ENCODE peak calls at places on chromosome 4, in nine cellular contexts. One of them, this sample, is unnamed.

GRCh38 chr4:15714616-15715015 is 11.8 kb downstream of the BST1 start:
- DNase-seq in SK-N-SH: no peak
- DNase-seq in heart right ventricle: peak; percentile 42
- DNase-seq in A673: peak; percentile 53
- DNase-seq in RWPE2: no peak
- DNase-seq in sigmoid colon: no peak
- DNase-seq in IMR-90: peak; percentile 42
- DNase-seq in uterus: no peak
- DNase-seq in left ventricle myocardium inferior: no peak
- DNase-seq in this sample: no peak

GRCh38 chr4:135735543-135735942 is 1534.0 kb upstream of the PABPC4L start:
- DNase-seq in SK-N-SH: no peak
- DNase-seq in heart right ventricle: no peak
- DNase-seq in A673: no peak
- DNase-seq in RWPE2: no peak
- DNase-seq in sigmoid colon: no peak
- DNase-seq in IMR-90: no peak
- DNase-seq in uterus: no peak
- DNase-seq in left ventricle myocardium inferior: no peak
- DNase-seq in this sample: no peak

GRCh38 chr4:177320721-177321120 is 11.0 kb downstream of the NEIL3 start:
- DNase-seq in SK-N-SH: no peak
- DNase-seq in heart right ventricle: no peak
- DNase-seq in A673: no peak
- DNase-seq in RWPE2: no peak
- DNase-seq in sigmoid colon: no peak
- DNase-seq in IMR-90: no peak
- DNase-seq in uterus: no peak
- DNase-seq in left ventricle myocardium inferior: no peak
- DNase-seq in this sample: no peak

GRCh38 chr4:1485280-1485679 is 79.0 kb upstream of the NKX1-1 start:
- DNase-seq in SK-N-SH: no peak
- DNase-seq in heart right ventricle: no peak
- DNase-seq in A673: no peak
- DNase-seq in RWPE2: no peak
- DNase-seq in sigmoid colon: no peak
- DNase-seq in IMR-90: no peak
- DNase-seq in uterus: no peak
- DNase-seq in left ventricle myocardium inferior: no peak
- DNase-seq in this sample: no peak

GRCh38 chr4:112348488-112349158 is 51.5 kb downstream of the ALPK1 start:
- DNase-seq in SK-N-SH: peak; percentile 57
- DNase-seq in heart right ventricle: peak; percentile 84
- DNase-seq in A673: peak; percentile 63
- DNase-seq in RWPE2: no peak
- DNase-seq in sigmoid colon: no peak
- DNase-seq in IMR-90: peak; percentile 84
- DNase-seq in uterus: no peak
- DNase-seq in left ventricle myocardium inferior: peak; percentile 84
- DNase-seq in this sample: peak; percentile 24

GRCh38 chr4:54587107-54587506 is 70.7 kb upstream of the KIT start:
- DNase-seq in SK-N-SH: no peak
- DNase-seq in heart right ventricle: no peak
- DNase-seq in A673: no peak
- DNase-seq in RWPE2: no peak
- DNase-seq in sigmoid colon: no peak
- DNase-seq in IMR-90: no peak
- DNase-seq in uterus: no peak
- DNase-seq in left ventricle myocardium inferior: no peak
- DNase-seq in this sample: no peak

GRCh38 chr4:73409012-73409862 is 5.2 kb downstream of the ALB start:
- DNase-seq in SK-N-SH: no peak
- DNase-seq in heart right ventricle: no peak
- DNase-seq in A673: no peak
- DNase-seq in RWPE2: no peak
- DNase-seq in sigmoid colon: no peak
- DNase-seq in IMR-90: no peak
- DNase-seq in uterus: no peak
- DNase-seq in left ventricle myocardium inferior: no peak
- DNase-seq in this sample: no peak

GRCh38 chr4:155008389-155008788 is 200.0 kb upstream of the NPY2R start:
- DNase-seq in SK-N-SH: no peak
- DNase-seq in heart right ventricle: no peak
- DNase-seq in A673: peak; percentile 48
- DNase-seq in RWPE2: no peak
- DNase-seq in sigmoid colon: no peak
- DNase-seq in IMR-90: no peak
- DNase-seq in uterus: no peak
- DNase-seq in left ventricle myocardium inferior: no peak
- DNase-seq in this sample: no peak

GRCh38 chr4:115110191-115111166 is 2.9 kb downstream of the NDST4 start:
- DNase-seq in SK-N-SH: no peak
- DNase-seq in heart right ventricle: no peak
- DNase-seq in A673: peak; percentile 81
- DNase-seq in RWPE2: no peak
- DNase-seq in sigmoid colon: no peak
- DNase-seq in IMR-90: no peak
- DNase-seq in uterus: no peak
- DNase-seq in left ventricle myocardium inferior: no peak
- DNase-seq in this sample: no peak

GRCh38 chr4:115108850-115109249 is 4.6 kb downstream of the NDST4 start:
- DNase-seq in SK-N-SH: no peak
- DNase-seq in heart right ventricle: no peak
- DNase-seq in A673: no peak
- DNase-seq in RWPE2: no peak
- DNase-seq in sigmoid colon: no peak
- DNase-seq in IMR-90: no peak
- DNase-seq in uterus: no peak
- DNase-seq in left ventricle myocardium inferior: no peak
- DNase-seq in this sample: no peak

DNA sequence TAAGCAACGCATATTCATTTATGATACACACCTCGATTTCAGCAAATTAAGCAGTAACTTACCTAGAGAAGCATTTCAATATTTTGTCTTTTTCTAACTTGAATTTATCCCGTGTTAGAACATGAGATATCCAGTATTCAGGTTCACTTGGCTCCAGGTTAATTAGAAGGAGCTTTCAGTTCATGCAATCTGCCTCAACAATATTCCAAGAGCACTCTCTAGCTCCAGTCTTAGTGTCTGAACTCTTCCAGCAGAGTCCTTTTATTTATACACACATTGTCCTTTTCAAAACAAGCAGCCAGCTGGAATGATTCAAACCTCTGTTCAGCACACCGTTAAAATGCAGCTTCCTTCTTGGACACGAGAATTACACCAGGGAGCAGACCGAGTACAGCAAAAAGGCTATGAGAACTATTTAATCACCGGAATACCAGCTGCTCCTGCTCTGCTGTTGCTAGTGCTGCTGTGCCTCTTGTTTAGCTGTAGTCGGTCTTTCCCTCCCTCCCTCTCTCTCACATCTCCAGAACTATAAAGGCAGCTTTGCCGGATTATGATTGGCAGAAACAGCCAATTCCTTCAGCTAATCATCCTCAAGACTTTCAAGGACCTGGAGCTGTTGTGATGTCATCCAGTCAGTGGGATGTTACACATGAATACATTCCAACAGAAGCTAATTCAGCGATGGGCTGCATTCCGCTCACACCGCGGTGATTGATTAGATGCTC is at the start of gene NDST4:
- DNase-seq in SK-N-SH: no peak
- DNase-seq in heart right ventricle: no peak
- DNase-seq in A673: peak; percentile 98
- DNase-seq in RWPE2: no peak
- DNase-seq in sigmoid colon: no peak
- DNase-seq in IMR-90: no peak
- DNase-seq in uterus: no peak
- DNase-seq in left ventricle myocardium inferior: no peak
- DNase-seq in this sample: no peak
- H3K4me3 ChIP-seq in SK-N-SH: no peak within 1 kb of the TSS
- H3K4me3 ChIP-seq in heart right ventricle: no peak within 1 kb of the TSS
- H3K4me3 ChIP-seq in A673: peak within 1 kb of the TSS; percentile 56
- H3K4me3 ChIP-seq in RWPE2: no peak within 1 kb of the TSS
- H3K4me3 ChIP-seq in sigmoid colon: no peak within 1 kb of the TSS
- H3K4me3 ChIP-seq in IMR-90: no peak within 1 kb of the TSS
- H3K4me3 ChIP-seq in uterus: peak within 1 kb of the TSS; percentile 17
- H3K4me3 ChIP-seq in left ventricle myocardium inferior: peak within 1 kb of the TSS; percentile 20
- H3K4me3 ChIP-seq in this sample: no peak within 1 kb of the TSS

GRCh38 chr4:13527983-13528822 is 16.1 kb downstream of the NKX3-2 start:
- DNase-seq in SK-N-SH: peak; percentile 42
- DNase-seq in heart right ventricle: no peak
- DNase-seq in A673: peak; percentile 22
- DNase-seq in RWPE2: no peak
- DNase-seq in sigmoid colon: peak; percentile 68
- DNase-seq in IMR-90: no peak
- DNase-seq in uterus: no peak
- DNase-seq in left ventricle myocardium inferior: no peak
- DNase-seq in this sample: no peak

GRCh38 chr4:13528823-13529129 is 15.5 kb downstream of the NKX3-2 start:
- DNase-seq in SK-N-SH: peak; percentile 27
- DNase-seq in heart right ventricle: no peak
- DNase-seq in A673: no peak
- DNase-seq in RWPE2: no peak
- DNase-seq in sigmoid colon: no peak
- DNase-seq in IMR-90: no peak
- DNase-seq in uterus: no peak
- DNase-seq in left ventricle myocardium inferior: no peak
- DNase-seq in this sample: no peak

GRCh38 chr4:13530823-13531608 is 13.3 kb downstream of the NKX3-2 start:
- DNase-seq in SK-N-SH: peak; percentile 22
- DNase-seq in heart right ventricle: no peak
- DNase-seq in A673: no peak
- DNase-seq in RWPE2: no peak
- DNase-seq in sigmoid colon: peak; percentile 49
- DNase-seq in IMR-90: no peak
- DNase-seq in uterus: no peak
- DNase-seq in left ventricle myocardium inferior: no peak
- DNase-seq in this sample: no peak

GRCh38 chr4:13527192-13527982 is 16.9 kb downstream of the NKX3-2 start:
- DNase-seq in SK-N-SH: peak; percentile 32
- DNase-seq in heart right ventricle: no peak
- DNase-seq in A673: no peak
- DNase-seq in RWPE2: no peak
- DNase-seq in sigmoid colon: peak; percentile 54
- DNase-seq in IMR-90: no peak
- DNase-seq in uterus: no peak
- DNase-seq in left ventricle myocardium inferior: no peak
- DNase-seq in this sample: no peak

DNA sequence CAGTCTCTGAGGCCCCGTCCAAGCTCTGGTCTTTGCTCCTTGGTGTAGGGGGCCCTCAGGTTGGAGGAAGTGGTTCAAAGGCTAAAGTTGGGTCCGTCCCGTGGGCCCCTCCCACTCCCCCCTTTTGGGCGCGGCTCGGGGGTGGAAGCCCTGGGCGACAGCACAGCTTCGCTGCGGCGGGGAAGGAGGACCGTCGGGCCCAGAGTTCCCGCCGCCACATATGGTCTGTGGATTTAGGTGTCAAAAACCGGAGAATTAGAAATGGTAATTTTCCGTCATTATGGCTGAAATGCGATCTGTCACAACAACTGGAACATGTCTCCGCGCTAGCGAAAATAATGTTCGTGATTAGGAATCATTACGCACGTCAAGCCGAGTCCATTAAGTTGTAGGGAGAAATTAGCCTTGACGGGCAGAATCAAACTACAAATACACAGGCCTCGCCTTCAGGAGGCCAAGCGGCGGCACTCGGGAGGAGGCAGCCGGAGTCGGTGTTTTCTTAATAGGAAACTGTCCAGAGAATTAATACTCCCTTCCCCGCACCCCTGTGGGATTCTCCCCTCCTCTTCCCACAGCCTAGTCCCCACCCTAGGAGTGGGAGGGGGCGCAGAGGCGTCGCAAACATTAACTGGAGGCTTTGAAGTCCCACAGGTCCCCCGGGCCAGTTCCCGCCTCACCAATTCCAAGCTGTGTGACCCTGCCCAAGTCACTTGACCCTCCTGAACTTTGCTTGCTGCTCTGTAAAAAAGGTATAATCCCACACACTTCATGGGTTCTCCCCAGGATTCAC is 15.0 kb downstream of the NKX3-2 start:
- DNase-seq in SK-N-SH: peak; percentile 30
- DNase-seq in heart right ventricle: no peak
- DNase-seq in A673: no peak
- DNase-seq in RWPE2: no peak
- DNase-seq in sigmoid colon: peak; percentile 48
- DNase-seq in IMR-90: no peak
- DNase-seq in uterus: no peak
- DNase-seq in left ventricle myocardium inferior: no peak
- DNase-seq in this sample: no peak
- H3K4me1 ChIP-seq in SK-N-SH: no peaks in the 10 kb centered on the region
- H3K4me1 ChIP-seq in heart right ventricle: peaks cover 31% of the 10 kb centered on the region
- H3K4me1 ChIP-seq in A673: peaks cover 7% of the 10 kb centered on the region
- H3K4me1 ChIP-seq in RWPE2: no peaks in the 10 kb centered on the region
- H3K4me1 ChIP-seq in sigmoid colon: no peaks in the 10 kb centered on the region
- H3K4me1 ChIP-seq in IMR-90: no peaks in the 10 kb centered on the region
- H3K4me1 ChIP-seq in uterus: no peaks in the 10 kb centered on the region
- H3K4me1 ChIP-seq in left ventricle myocardium inferior: peaks cover 15% of the 10 kb centered on the region
- H3K4me1 ChIP-seq in this sample: no peaks in the 10 kb centered on the region

GRCh38 chr4:145132521-145133098 is 34.5 kb downstream of the ABCE1 start:
- DNase-seq in SK-N-SH: no peak
- DNase-seq in heart right ventricle: peak; percentile 7
- DNase-seq in A673: peak; percentile 10
- DNase-seq in RWPE2: no peak
- DNase-seq in sigmoid colon: no peak
- DNase-seq in IMR-90: peak; percentile 26
- DNase-seq in uterus: no peak
- DNase-seq in left ventricle myocardium inferior: no peak
- DNase-seq in this sample: no peak
- H3K27ac ChIP-seq in SK-N-SH: peak overlapping the region; percentile 73
- H3K27ac ChIP-seq in heart right ventricle: no peak overlapping the region
- H3K27ac ChIP-seq in A673: no peak overlapping the region
- H3K27ac ChIP-seq in RWPE2: no peak overlapping the region
- H3K27ac ChIP-seq in sigmoid colon: no peak overlapping the region
- H3K27ac ChIP-seq in IMR-90: no peak overlapping the region
- H3K27ac ChIP-seq in uterus: no peak overlapping the region
- H3K27ac ChIP-seq in left ventricle myocardium inferior: no peak overlapping the region
- H3K27ac ChIP-seq in this sample: no peak overlapping the region

GRCh38 chr4:151417766-151418376 is 8.9 kb downstream of the FHIP1A start:
- DNase-seq in SK-N-SH: no peak
- DNase-seq in heart right ventricle: no peak
- DNase-seq in A673: no peak
- DNase-seq in RWPE2: no peak
- DNase-seq in sigmoid colon: no peak
- DNase-seq in IMR-90: no peak
- DNase-seq in uterus: no peak
- DNase-seq in left ventricle myocardium inferior: no peak
- DNase-seq in this sample: no peak

GRCh38 chr4:151418856-151419255 is 9.9 kb downstream of the FHIP1A start:
- DNase-seq in SK-N-SH: no peak
- DNase-seq in heart right ventricle: no peak
- DNase-seq in A673: no peak
- DNase-seq in RWPE2: no peak
- DNase-seq in sigmoid colon: no peak
- DNase-seq in IMR-90: no peak
- DNase-seq in uterus: no peak
- DNase-seq in left ventricle myocardium inferior: no peak
- DNase-seq in this sample: no peak

GRCh38 chr4:151417164-151417571 is 8.2 kb downstream of the FHIP1A start:
- DNase-seq in SK-N-SH: no peak
- DNase-seq in heart right ventricle: no peak
- DNase-seq in A673: peak; percentile 11
- DNase-seq in RWPE2: peak; percentile 68
- DNase-seq in sigmoid colon: no peak
- DNase-seq in IMR-90: no peak
- DNase-seq in uterus: no peak
- DNase-seq in left ventricle myocardium inferior: no peak
- DNase-seq in this sample: no peak

GRCh38 chr4:151418385-151418784 is 9.4 kb downstream of the FHIP1A start:
- DNase-seq in SK-N-SH: no peak
- DNase-seq in heart right ventricle: no peak
- DNase-seq in A673: no peak
- DNase-seq in RWPE2: no peak
- DNase-seq in sigmoid colon: no peak
- DNase-seq in IMR-90: peak; percentile 84
- DNase-seq in uterus: no peak
- DNase-seq in left ventricle myocardium inferior: no peak
- DNase-seq in this sample: no peak

DNA sequence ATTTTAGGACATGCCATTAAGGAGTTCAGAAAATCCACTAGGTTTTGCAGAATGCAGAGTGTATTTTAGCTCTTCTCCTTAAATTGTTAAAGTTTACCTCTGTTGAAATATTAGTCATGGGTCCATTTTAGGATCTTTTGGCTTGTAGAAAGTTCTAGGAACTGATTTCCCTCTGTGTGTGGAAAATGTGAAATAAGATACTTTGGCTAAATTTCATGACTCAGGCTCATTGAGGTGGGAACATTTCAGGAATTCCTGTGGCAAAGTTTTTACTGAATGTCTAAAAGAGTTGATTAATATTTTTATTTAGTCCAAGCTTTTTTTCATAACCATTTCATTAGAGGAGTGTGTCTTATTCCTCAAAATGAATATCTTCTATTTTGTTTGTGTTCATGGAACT is 7.0 kb downstream of the FHIP1A start:
- DNase-seq in SK-N-SH: no peak
- DNase-seq in heart right ventricle: no peak
- DNase-seq in A673: no peak
- DNase-seq in RWPE2: no peak
- DNase-seq in sigmoid colon: no peak
- DNase-seq in IMR-90: peak; percentile 50
- DNase-seq in uterus: no peak
- DNase-seq in left ventricle myocardium inferior: no peak
- DNase-seq in this sample: peak; percentile 32
- H3K4me3 ChIP-seq in SK-N-SH: no peak overlapping the region
- H3K4me3 ChIP-seq in heart right ventricle: no peak overlapping the region
- H3K4me3 ChIP-seq in A673: no peak overlapping the region
- H3K4me3 ChIP-seq in RWPE2: no peak overlapping the region
- H3K4me3 ChIP-seq in sigmoid colon: no peak overlapping the region
- H3K4me3 ChIP-seq in IMR-90: no peak overlapping the region
- H3K4me3 ChIP-seq in uterus: no peak overlapping the region
- H3K4me3 ChIP-seq in left ventricle myocardium inferior: no peak overlapping the region
- H3K4me3 ChIP-seq in this sample: no peak overlapping the region